ENCODE peak calls at places on chromosome 1, in seven cellular contexts. One of them, this sample, is unnamed.

GRCh38 chr1:67616394-67616985 is 68.5 kb upstream of the GADD45A start:
- DNase-seq in RWPE1: no peak
- DNase-seq in heart left ventricle: no peak
- DNase-seq in HepG2: no peak
- DNase-seq in RWPE2: no peak
- DNase-seq in cardiac muscle cell: no peak
- DNase-seq in thoracic aorta: no peak
- DNase-seq in this sample: no peak

GRCh38 chr1:156496211-156496761 is 4.3 kb downstream of the MEF2D start:
- DNase-seq in RWPE1: no peak
- DNase-seq in heart left ventricle: no peak
- DNase-seq in HepG2: no peak
- DNase-seq in RWPE2: no peak
- DNase-seq in cardiac muscle cell: no peak
- DNase-seq in thoracic aorta: no peak
- DNase-seq in this sample: no peak

GRCh38 chr1:114033961-114034360 is 54.7 kb downstream of the OLFML3 start:
- DNase-seq in RWPE1: no peak
- DNase-seq in heart left ventricle: no peak
- DNase-seq in HepG2: no peak
- DNase-seq in RWPE2: no peak
- DNase-seq in cardiac muscle cell: no peak
- DNase-seq in thoracic aorta: no peak
- DNase-seq in this sample: peak; percentile 18

GRCh38 chr1:41379741-41380130 is 18.5 kb downstream of the FOXO6 start:
- DNase-seq in RWPE1: no peak
- DNase-seq in heart left ventricle: no peak
- DNase-seq in HepG2: no peak
- DNase-seq in RWPE2: no peak
- DNase-seq in cardiac muscle cell: no peak
- DNase-seq in thoracic aorta: no peak
- DNase-seq in this sample: no peak

GRCh38 chr1:206429421-206429820 is 40.9 kb upstream of the IKBKE start:
- DNase-seq in RWPE1: no peak
- DNase-seq in heart left ventricle: no peak
- DNase-seq in HepG2: no peak
- DNase-seq in RWPE2: no peak
- DNase-seq in cardiac muscle cell: no peak
- DNase-seq in thoracic aorta: no peak
- DNase-seq in this sample: no peak

GRCh38 chr1:118503747-118504146 is 318.7 kb upstream of the SPAG17 start:
- DNase-seq in RWPE1: no peak
- DNase-seq in heart left ventricle: no peak
- DNase-seq in HepG2: no peak
- DNase-seq in RWPE2: no peak
- DNase-seq in cardiac muscle cell: no peak
- DNase-seq in thoracic aorta: no peak
- DNase-seq in this sample: no peak

GRCh38 chr1:195866383-195867222 is 741.6 kb downstream of the KCNT2 start:
- DNase-seq in RWPE1: no peak
- DNase-seq in heart left ventricle: no peak
- DNase-seq in HepG2: no peak
- DNase-seq in RWPE2: no peak
- DNase-seq in cardiac muscle cell: no peak
- DNase-seq in thoracic aorta: no peak
- DNase-seq in this sample: no peak

GRCh38 chr1:29490204-29490934 is 254.0 kb downstream of the PTPRU start:
- DNase-seq in RWPE1: no peak
- DNase-seq in heart left ventricle: no peak
- DNase-seq in HepG2: no peak
- DNase-seq in RWPE2: no peak
- DNase-seq in cardiac muscle cell: no peak
- DNase-seq in thoracic aorta: no peak
- DNase-seq in this sample: no peak

GRCh38 chr1:41382531-41383090 is 21.4 kb downstream of the FOXO6 start:
- DNase-seq in RWPE1: peak; percentile 77
- DNase-seq in heart left ventricle: peak; percentile 72
- DNase-seq in HepG2: no peak
- DNase-seq in RWPE2: no peak
- DNase-seq in cardiac muscle cell: no peak
- DNase-seq in thoracic aorta: no peak
- DNase-seq in this sample: no peak

GRCh38 chr1:102085896-102086295 is 89.2 kb upstream of the OLFM3 start:
- DNase-seq in RWPE1: no peak
- DNase-seq in heart left ventricle: no peak
- DNase-seq in HepG2: no peak
- DNase-seq in RWPE2: no peak
- DNase-seq in cardiac muscle cell: no peak
- DNase-seq in thoracic aorta: no peak
- DNase-seq in this sample: peak; percentile 26

GRCh38 chr1:235101558-235102258 is 26.9 kb downstream of the TOMM20 start:
- DNase-seq in RWPE1: no peak
- DNase-seq in heart left ventricle: no peak
- DNase-seq in HepG2: no peak
- DNase-seq in RWPE2: no peak
- DNase-seq in cardiac muscle cell: no peak
- DNase-seq in thoracic aorta: no peak
- DNase-seq in this sample: no peak

GRCh38 chr1:18645172-18646090 is 14.8 kb downstream of the PAX7 start:
- DNase-seq in RWPE1: no peak
- DNase-seq in heart left ventricle: no peak
- DNase-seq in HepG2: peak; percentile 63
- DNase-seq in RWPE2: no peak
- DNase-seq in cardiac muscle cell: no peak
- DNase-seq in thoracic aorta: no peak
- DNase-seq in this sample: no peak

GRCh38 chr1:179881642-179882252 is 338 bp upstream of the TOR1AIP1 start:
- DNase-seq in RWPE1: peak; percentile 68
- DNase-seq in heart left ventricle: no peak
- DNase-seq in HepG2: peak; percentile 70
- DNase-seq in RWPE2: no peak
- DNase-seq in cardiac muscle cell: no peak
- DNase-seq in thoracic aorta: peak; percentile 74
- DNase-seq in this sample: peak; percentile 59

GRCh38 chr1:230431517-230431916 is 5.4 kb upstream of the PGBD5 start:
- DNase-seq in RWPE1: no peak
- DNase-seq in heart left ventricle: no peak
- DNase-seq in HepG2: no peak
- DNase-seq in RWPE2: no peak
- DNase-seq in cardiac muscle cell: no peak
- DNase-seq in thoracic aorta: no peak
- DNase-seq in this sample: no peak

GRCh38 chr1:162055062-162055461 is 14.4 kb upstream of the NOS1AP start:
- DNase-seq in RWPE1: peak; percentile 85
- DNase-seq in heart left ventricle: no peak
- DNase-seq in HepG2: peak; percentile 64
- DNase-seq in RWPE2: peak; percentile 79
- DNase-seq in cardiac muscle cell: no peak
- DNase-seq in thoracic aorta: no peak
- DNase-seq in this sample: peak; percentile 70

GRCh38 chr1:212860713-212861581 is 2.9 kb downstream of the FLVCR1 start:
- DNase-seq in RWPE1: no peak
- DNase-seq in heart left ventricle: no peak
- DNase-seq in HepG2: no peak
- DNase-seq in RWPE2: no peak
- DNase-seq in cardiac muscle cell: peak; percentile 7
- DNase-seq in thoracic aorta: no peak
- DNase-seq in this sample: no peak

GRCh38 chr1:200558866-200559459 is 61.6 kb downstream of the KIF14 start:
- DNase-seq in RWPE1: peak; percentile 63
- DNase-seq in heart left ventricle: no peak
- DNase-seq in HepG2: peak; percentile 29
- DNase-seq in RWPE2: no peak
- DNase-seq in cardiac muscle cell: peak; percentile 56
- DNase-seq in thoracic aorta: no peak
- DNase-seq in this sample: no peak

GRCh38 chr1:12275370-12275769 is 45.5 kb downstream of the VPS13D start:
- DNase-seq in RWPE1: peak; percentile 21
- DNase-seq in heart left ventricle: peak; percentile 42
- DNase-seq in HepG2: peak; percentile 6
- DNase-seq in RWPE2: no peak
- DNase-seq in cardiac muscle cell: peak; percentile 54
- DNase-seq in thoracic aorta: no peak
- DNase-seq in this sample: no peak

GRCh38 chr1:20492751-20493150 is 6.7 kb upstream of the CAMK2N1 start:
- DNase-seq in RWPE1: no peak
- DNase-seq in heart left ventricle: no peak
- DNase-seq in HepG2: no peak
- DNase-seq in RWPE2: peak; percentile 21
- DNase-seq in cardiac muscle cell: no peak
- DNase-seq in thoracic aorta: no peak
- DNase-seq in this sample: no peak
- H3K27ac ChIP-seq in RWPE1: no peak overlapping the region
- H3K27ac ChIP-seq in heart left ventricle: peak overlapping the region; percentile 69
- H3K27ac ChIP-seq in HepG2: no peak overlapping the region
- H3K27ac ChIP-seq in RWPE2: no peak overlapping the region
- H3K27ac ChIP-seq in cardiac muscle cell: no peak overlapping the region
- H3K27ac ChIP-seq in thoracic aorta: no peak overlapping the region
- H3K27ac ChIP-seq in this sample: no peak overlapping the region

DNA sequence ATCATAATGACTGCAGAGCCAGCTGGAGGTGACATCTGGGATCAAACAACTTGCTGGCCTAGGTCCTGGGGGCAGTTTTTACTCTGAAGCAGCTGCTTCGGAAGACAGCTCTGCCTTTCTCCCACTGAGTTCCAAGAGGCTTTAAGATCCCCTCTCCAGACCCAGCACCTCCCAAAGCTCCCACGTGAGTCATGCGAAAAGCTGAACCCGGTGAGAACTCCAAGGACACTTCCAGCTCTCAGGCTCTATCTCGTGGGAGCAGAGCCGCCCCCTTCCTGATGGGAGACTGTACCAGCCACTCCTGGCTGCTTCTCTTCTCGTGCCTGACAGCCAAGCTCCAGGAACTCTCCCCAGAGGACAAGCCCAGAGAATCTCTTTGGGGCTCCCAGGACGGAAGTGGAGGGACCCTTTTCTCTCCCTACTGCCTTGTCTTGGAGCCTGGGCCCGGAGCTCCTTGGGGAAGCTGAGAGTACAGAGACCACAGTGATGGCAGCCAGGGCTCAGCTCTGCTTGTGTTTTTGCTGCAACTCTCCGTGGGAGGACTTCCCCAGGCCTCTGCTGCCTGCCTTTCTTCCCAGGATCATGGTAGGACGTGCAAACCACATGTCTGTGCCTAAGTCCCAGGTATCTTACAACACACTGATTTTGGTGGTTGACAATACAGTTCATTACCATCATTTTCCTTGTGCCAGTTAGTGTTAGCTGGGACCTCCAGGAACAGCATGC is 40.6 kb downstream of the STUM start:
- DNase-seq in RWPE1: no peak
- DNase-seq in heart left ventricle: peak; percentile 45
- DNase-seq in HepG2: no peak
- DNase-seq in RWPE2: no peak
- DNase-seq in cardiac muscle cell: no peak
- DNase-seq in thoracic aorta: no peak
- DNase-seq in this sample: no peak
- H3K27ac ChIP-seq in RWPE1: no peak overlapping the region
- H3K27ac ChIP-seq in heart left ventricle: peak overlapping the region; percentile 19
- H3K27ac ChIP-seq in HepG2: no peak overlapping the region
- H3K27ac ChIP-seq in RWPE2: no peak overlapping the region
- H3K27ac ChIP-seq in cardiac muscle cell: peak overlapping the region; percentile 12
- H3K27ac ChIP-seq in thoracic aorta: no peak overlapping the region
- H3K27ac ChIP-seq in this sample: no peak overlapping the region

GRCh38 chr1:220788900-220789299 is 2.2 kb downstream of the MTARC1 start:
- DNase-seq in RWPE1: no peak
- DNase-seq in heart left ventricle: no peak
- DNase-seq in HepG2: no peak
- DNase-seq in RWPE2: no peak
- DNase-seq in cardiac muscle cell: no peak
- DNase-seq in thoracic aorta: no peak
- DNase-seq in this sample: no peak

GRCh38 chr1:220788146-220788545 is 1.4 kb downstream of the MTARC1 start:
- DNase-seq in RWPE1: no peak
- DNase-seq in heart left ventricle: no peak
- DNase-seq in HepG2: peak; percentile 21
- DNase-seq in RWPE2: no peak
- DNase-seq in cardiac muscle cell: no peak
- DNase-seq in thoracic aorta: no peak
- DNase-seq in this sample: no peak

GRCh38 chr1:220791287-220791686 is 4.6 kb downstream of the MTARC1 start:
- DNase-seq in RWPE1: peak; percentile 55
- DNase-seq in heart left ventricle: peak; percentile 31
- DNase-seq in HepG2: no peak
- DNase-seq in RWPE2: no peak
- DNase-seq in cardiac muscle cell: no peak
- DNase-seq in thoracic aorta: no peak
- DNase-seq in this sample: no peak

GRCh38 chr1:220791959-220792358 is 5.2 kb downstream of the MTARC1 start:
- DNase-seq in RWPE1: no peak
- DNase-seq in heart left ventricle: peak; percentile 36
- DNase-seq in HepG2: no peak
- DNase-seq in RWPE2: no peak
- DNase-seq in cardiac muscle cell: no peak
- DNase-seq in thoracic aorta: no peak
- DNase-seq in this sample: no peak

DNA sequence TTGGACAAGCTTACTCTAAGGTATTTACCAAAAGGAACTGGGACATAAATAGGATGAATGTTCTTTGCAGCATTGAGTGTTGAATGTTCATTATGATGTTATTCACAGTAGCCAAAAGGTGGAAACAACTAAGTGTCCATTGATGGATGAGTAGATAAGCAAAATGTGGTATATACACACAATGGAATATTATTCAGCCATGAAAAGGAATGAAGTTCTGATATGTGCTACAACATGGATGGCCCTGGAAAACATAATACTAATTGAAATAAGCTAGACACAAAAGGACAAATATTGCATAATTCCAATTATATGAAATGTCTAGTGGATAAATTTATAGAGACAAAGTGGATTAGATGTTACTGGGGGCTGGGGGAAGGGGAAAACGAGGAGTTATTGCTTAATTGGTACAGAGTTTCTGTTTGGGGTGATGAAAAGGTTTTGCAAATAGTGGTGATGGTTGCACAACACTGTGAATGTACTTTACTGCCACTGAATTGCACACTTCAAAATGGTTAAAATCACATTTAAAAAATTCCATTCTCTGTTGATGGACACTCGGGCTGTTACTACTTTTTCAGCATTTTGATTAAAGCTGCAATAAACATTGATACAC is 2.9 kb downstream of the MTARC1 start:
- DNase-seq in RWPE1: no peak
- DNase-seq in heart left ventricle: no peak
- DNase-seq in HepG2: peak; percentile 27
- DNase-seq in RWPE2: no peak
- DNase-seq in cardiac muscle cell: no peak
- DNase-seq in thoracic aorta: no peak
- DNase-seq in this sample: no peak
- H3K27ac ChIP-seq in RWPE1: no peak overlapping the region
- H3K27ac ChIP-seq in heart left ventricle: no peak overlapping the region
- H3K27ac ChIP-seq in HepG2: peak overlapping the region; percentile 7
- H3K27ac ChIP-seq in RWPE2: no peak overlapping the region
- H3K27ac ChIP-seq in cardiac muscle cell: no peak overlapping the region
- H3K27ac ChIP-seq in thoracic aorta: peak overlapping the region; percentile 67
- H3K27ac ChIP-seq in this sample: no peak overlapping the region

DNA sequence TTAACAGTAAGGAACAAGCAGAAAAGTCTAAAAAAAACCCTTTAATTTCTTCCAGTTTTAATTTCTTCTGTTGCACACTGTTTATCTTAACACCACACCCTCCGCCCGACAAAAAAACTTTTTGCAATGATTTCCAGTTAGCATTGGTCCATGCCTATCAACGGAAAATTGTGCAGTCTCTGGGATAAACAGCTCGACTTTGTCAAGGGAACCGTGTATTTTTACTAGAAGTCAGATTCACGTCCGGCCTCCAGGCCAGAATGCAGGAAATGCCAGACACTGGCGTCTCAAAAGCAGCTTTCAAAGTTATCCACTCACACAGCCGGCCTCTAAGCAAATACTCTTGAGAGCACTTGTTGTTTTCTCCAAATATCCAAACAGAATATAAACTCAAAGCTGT is 409 bp upstream of the NUP210L start:
- DNase-seq in RWPE1: no peak
- DNase-seq in heart left ventricle: peak; percentile 44
- DNase-seq in HepG2: no peak
- DNase-seq in RWPE2: no peak
- DNase-seq in cardiac muscle cell: peak; percentile 19
- DNase-seq in thoracic aorta: peak; percentile 13
- DNase-seq in this sample: no peak
- H3K27ac ChIP-seq in RWPE1: no peak overlapping the region
- H3K27ac ChIP-seq in heart left ventricle: peak overlapping the region; percentile 66
- H3K27ac ChIP-seq in HepG2: no peak overlapping the region
- H3K27ac ChIP-seq in RWPE2: no peak overlapping the region
- H3K27ac ChIP-seq in cardiac muscle cell: peak overlapping the region; percentile 81
- H3K27ac ChIP-seq in thoracic aorta: peak overlapping the region; percentile 79
- H3K27ac ChIP-seq in this sample: peak overlapping the region; percentile 16

This sample was measured in epithelial cell of prostate.